ENCODE peak calls at places on chromosome 22, in four cellular contexts. One of them, this sample, is unnamed.
A peak's percentile ranks its signal among the peaks of the same experiment; 100 is the strongest.

GRCh38 chr22:49182416-49182815 is 645.3 kb downstream of the BRD1 start:
- DNase-seq in COR-L47: no peak
- DNase-seq in activated naive CD4-positive, alpha-beta T cell: no peak
- DNase-seq in amygdala: no peak
- DNase-seq in this sample: no peak

GRCh38 chr22:40348025-40348658 is 1.8 kb downstream of the ADSL start:
- DNase-seq in amygdala: no peak
- DNase-seq in COR-L47: peak; percentile 40
- DNase-seq in activated naive CD4-positive, alpha-beta T cell: peak; percentile 57
- DNase-seq in this sample: no peak

GRCh38 chr22:20989323-20990138 is 7.4 kb downstream of the LZTR1 start:
- DNase-seq in activated naive CD4-positive, alpha-beta T cell: no peak
- DNase-seq in COR-L47: no peak
- DNase-seq in amygdala: no peak
- DNase-seq in this sample: no peak

GRCh38 chr22:47837703-47838102 is 1075.3 kb downstream of the TBC1D22A start:
- DNase-seq in activated naive CD4-positive, alpha-beta T cell: no peak
- DNase-seq in COR-L47: peak; percentile 28
- DNase-seq in amygdala: no peak
- DNase-seq in this sample: no peak

GRCh38 chr22:48679656-48680555 is 1147.8 kb downstream of the BRD1 start:
- DNase-seq in amygdala: no peak
- DNase-seq in COR-L47: no peak
- DNase-seq in activated naive CD4-positive, alpha-beta T cell: no peak
- DNase-seq in this sample: no peak

GRCh38 chr22:21857501-21857914 is 9.9 kb downstream of the MAPK1 start:
- DNase-seq in amygdala: no peak
- DNase-seq in activated naive CD4-positive, alpha-beta T cell: no peak
- DNase-seq in COR-L47: no peak
- DNase-seq in this sample: no peak

GRCh38 chr22:49334589-49334873 is 493.1 kb downstream of the BRD1 start:
- DNase-seq in COR-L47: no peak
- DNase-seq in activated naive CD4-positive, alpha-beta T cell: no peak
- DNase-seq in amygdala: no peak
- DNase-seq in this sample: peak; percentile 13

GRCh38 chr22:30829901-30830550 is 135.4 kb downstream of the OSBP2 start:
- DNase-seq in amygdala: no peak
- DNase-seq in COR-L47: no peak
- DNase-seq in activated naive CD4-positive, alpha-beta T cell: no peak
- DNase-seq in this sample: no peak

GRCh38 chr22:32052259-32052658 is 9.2 kb downstream of the SLC5A1 start:
- DNase-seq in amygdala: no peak
- DNase-seq in COR-L47: no peak
- DNase-seq in activated naive CD4-positive, alpha-beta T cell: no peak
- DNase-seq in this sample: no peak

GRCh38 chr22:38172016-38172431 is 9.6 kb downstream of the PLA2G6 start:
- DNase-seq in activated naive CD4-positive, alpha-beta T cell: no peak
- DNase-seq in amygdala: no peak
- DNase-seq in COR-L47: no peak
- DNase-seq in this sample: no peak

GRCh38 chr22:42314709-42315391 is 44.4 kb upstream of the TCF20 start:
- DNase-seq in COR-L47: peak; percentile 21
- DNase-seq in amygdala: no peak
- DNase-seq in activated naive CD4-positive, alpha-beta T cell: peak; percentile 17
- DNase-seq in this sample: no peak

GRCh38 chr22:46536559-46537220 is 730 bp downstream of the CELSR1 start:
- DNase-seq in COR-L47: no peak
- DNase-seq in amygdala: no peak
- DNase-seq in activated naive CD4-positive, alpha-beta T cell: no peak
- DNase-seq in this sample: no peak

GRCh38 chr22:19579113-19579811 is 55.1 kb upstream of the CLDN5 start:
- DNase-seq in amygdala: no peak
- DNase-seq in COR-L47: no peak
- DNase-seq in activated naive CD4-positive, alpha-beta T cell: no peak
- DNase-seq in this sample: no peak

GRCh38 chr22:44685384-44686056 is 16.5 kb upstream of the PRR5 start:
- DNase-seq in activated naive CD4-positive, alpha-beta T cell: peak; percentile 66
- DNase-seq in COR-L47: no peak
- DNase-seq in amygdala: no peak
- DNase-seq in this sample: no peak

GRCh38 chr22:20246368-20247009 is 21.6 kb downstream of the RTN4R start:
- DNase-seq in activated naive CD4-positive, alpha-beta T cell: no peak
- DNase-seq in COR-L47: no peak
- DNase-seq in amygdala: no peak
- DNase-seq in this sample: no peak

This sample was measured in mesothelial cell of epicardium.